ENCODE peak calls at places on chromosomes 13 and 19, in six cellular contexts. W is AG09319; S is HFFc6; C is activated naive CD4-positive, alpha-beta T cell treated with anti-CD3 and anti-CD28 coated beads for 36 hours; R is fibroblast of lung; Z is stimulated activated CD4-positive, alpha-beta T cell treated with anti-CD3 and anti-CD28 coated beads, Interleukin-2, amount 100 ng/mL, for 4 hours. O is an unnamed sample.

GRCh38 chr13:97630725-97631124 is 196.8 kb downstream of the RAP2A start:
- DNase-seq in W (no peak), C (no peak), R (no peak), S (no peak), Z (no peak), O (no peak)

GRCh38 chr13:113458218-113459065 is 5.2 kb upstream of the ADPRHL1 start:
- DNase-seq in S (no peak), W (no peak), R (peak; percentile 72), Z (no peak), C (no peak), O (no peak)

GRCh38 chr13:41428155-41428554 is 29.2 kb upstream of the RGCC start:
- DNase-seq in R (no peak), S (no peak), W (no peak), C (peak; percentile 35), Z (peak; percentile 24), O (no peak)

GRCh38 chr13:95677564-95678386 is 836 bp downstream of the DNAJC3 start:
- DNase-seq in C (peak; percentile 26), Z (no peak), R (peak; percentile 31), S (peak; percentile 28), W (no peak), O (no peak)

GRCh38 chr19:36850646-36851442 is at the start of gene ZNF345:
- DNase-seq in Z (peak; percentile 76), W (peak; percentile 77), R (peak; percentile 96), C (peak; percentile 91), S (peak; percentile 90), O (peak; percentile 63)

GRCh38 chr13:97978661-97979450 is 25.4 kb downstream of the IPO5 start:
- DNase-seq in Z (no peak), R (peak; percentile 47), C (no peak), S (peak; percentile 37), W (no peak), O (no peak)

GRCh38 chr19:22503524-22503923 is 81.4 kb upstream of the ZNF98 start:
- DNase-seq in W (no peak), Z (no peak), S (no peak), C (no peak), R (no peak), O (no peak)

GRCh38 chr13:48496796-48497195 is 36.1 kb downstream of the RCBTB2 start:
- DNase-seq in Z (no peak), W (no peak), C (no peak), S (no peak), R (no peak), O (no peak)

GRCh38 chr13:91144054-91144453 is 203.4 kb upstream of the MIR17HG start:
- DNase-seq in Z (no peak), C (no peak), R (no peak), W (no peak), S (no peak), O (no peak)

GRCh38 chr19:49434907-49435577 is 6.3 kb downstream of the SLC17A7 start:
- DNase-seq in Z (no peak), C (no peak), R (no peak), S (no peak), W (no peak), O (no peak)

GRCh38 chr19:1279261-1279660 is 3.9 kb downstream of the FAM174C start:
- DNase-seq in C (no peak), Z (no peak), R (no peak), W (no peak), S (no peak), O (no peak)

GRCh38 chr19:23528376-23528775 is 133.1 kb upstream of the ZNF91 start:
- DNase-seq in Z (no peak), S (no peak), C (no peak), R (no peak), W (no peak), O (no peak)

GRCh38 chr19:46919324-46919723 is 58.5 kb downstream of the ARHGAP35 start:
- DNase-seq in R (peak; percentile 31), Z (no peak), C (peak; percentile 53), W (no peak), S (peak; percentile 28), O (no peak)

GRCh38 chr13:69423844-69424243 is 683.8 kb upstream of the ATXN8OS start:
- DNase-seq in S (no peak), W (no peak), Z (no peak), R (no peak), C (no peak), O (no peak)

GRCh38 chr13:105627270-105627669 is 908.2 kb downstream of the EFNB2 start:
- DNase-seq in Z (no peak), W (no peak), C (no peak), S (no peak), R (peak; percentile 7), O (no peak)

GRCh38 chr13:110557082-110557481 is 4.4 kb downstream of the RAB20 start:
- DNase-seq in S (no peak), W (no peak), C (no peak), R (no peak), Z (no peak), O (no peak)

GRCh38 chr13:90717451-90717936 is 630.0 kb upstream of the MIR17HG start:
- DNase-seq in Z (no peak), W (peak; percentile 15), R (peak; percentile 68), C (no peak), S (peak; percentile 77), O (no peak)

GRCh38 chr13:99320693-99321481 is 13.7 kb upstream of the GPR183 start:
- DNase-seq in C (no peak), W (peak; percentile 83), S (peak; percentile 91), R (peak; percentile 91), Z (no peak), O (peak; percentile 52)

GRCh38 chr13:27006519-27007161 is 165.0 kb downstream of the USP12 start:
- DNase-seq in W (no peak), Z (no peak), S (peak; percentile 3), R (peak; percentile 47), C (no peak), O (no peak)

GRCh38 chr13:108734676-108735075 is 105.3 kb downstream of the MYO16 start:
- DNase-seq in S (no peak), R (no peak), W (no peak), C (no peak), Z (no peak), O (no peak)

GRCh38 chr13:53953205-53953604 is 924.6 kb downstream of the OLFM4 start:
- DNase-seq in Z (no peak), S (no peak), R (no peak), C (no peak), W (no peak), O (no peak)

GRCh38 chr19:38266981-38267597 is 2.7 kb downstream of the SPINT2 start:
- DNase-seq in S (peak; percentile 32), W (no peak), R (peak; percentile 42), Z (no peak), C (no peak), O (no peak)

GRCh38 chr13:37816276-37816675 is 53.3 kb downstream of the TRPC4 start:
- DNase-seq in R (no peak), Z (no peak), S (no peak), W (no peak), C (no peak), O (no peak)

GRCh38 chr13:31978021-31978420 is 53.6 kb upstream of the FRY start:
- DNase-seq in Z (no peak), W (no peak), S (no peak), R (no peak), C (no peak), O (no peak)

GRCh38 chr13:100842136-100842535 is 167.5 kb upstream of the TMTC4 start:
- DNase-seq in Z (no peak), R (no peak), C (no peak), W (no peak), S (no peak), O (no peak)

GRCh38 chr13:46728777-46729176 is 68.2 kb downstream of the ESD start:
- DNase-seq in C (peak; percentile 12), R (peak; percentile 5), S (no peak), W (no peak), Z (no peak), O (no peak)

GRCh38 chr13:67515895-67516294 is 285.8 kb upstream of the PCDH9 start:
- DNase-seq in C (no peak), R (peak; percentile 92), S (no peak), W (no peak), Z (no peak), O (no peak)

GRCh38 chr19:41998246-41999020 is 4.4 kb upstream of the ATP1A3 start:
- DNase-seq in S (no peak), Z (no peak), C (peak; percentile 59), W (no peak), R (peak; percentile 36), O (peak; percentile 7)

GRCh38 chr19:56314018-56314583 is 538 bp downstream of the ZSCAN5A start:
- DNase-seq in R (no peak), C (no peak), Z (no peak), W (peak; percentile 1), S (peak; percentile 10), O (no peak)

GRCh38 chr19:46211201-46211881 is 18.2 kb upstream of the IGFL1 start:
- DNase-seq in C (no peak), Z (no peak), S (no peak), W (no peak), R (no peak), O (no peak)

GRCh38 chr19:16266586-16266942 is 58.1 kb upstream of the KLF2 start:
- DNase-seq in W (no peak), R (no peak), S (no peak), Z (no peak), C (no peak), O (no peak)

GRCh38 chr19:11587302-11587972 is 9.8 kb upstream of the ZNF627 start:
- DNase-seq in R (peak; percentile 69), W (peak; percentile 32), Z (peak; percentile 61), C (peak; percentile 90), S (peak; percentile 38), O (no peak)

GRCh38 chr19:56091066-56091490 is 30.0 kb downstream of the ZNF787 start:
- DNase-seq in C (no peak), W (no peak), S (peak; percentile 9), Z (no peak), R (peak; percentile 55), O (peak; percentile 28)

GRCh38 chr19:45542234-45542668 is 35.0 kb downstream of the VASP start:
- DNase-seq in W (no peak), S (no peak), C (no peak), Z (no peak), R (no peak), O (no peak)

O was measured in SW 1271.